ENCODE peak calls at places on chromosomes 6 and 20, in ten cellular contexts. One of them, this sample, is unnamed.

GRCh38 chr6:13339863-13340635 is 11.7 kb upstream of the TBC1D7 start:
- DNase-seq in hippocampal formation: no peak
- DNase-seq in NCI-H524: no peak
- DNase-seq in heart right ventricle: no peak
- DNase-seq in neuronal stem cell: no peak
- DNase-seq in effector memory CD4-positive, alpha-beta T cell: no peak
- DNase-seq in foreskin fibroblast: no peak
- DNase-seq in aorta: no peak
- DNase-seq in NCI-H1092 treated with DMSO at 0.1 percent for 48 hours: no peak
- DNase-seq in cardiac fibroblast: no peak
- DNase-seq in this sample: no peak

GRCh38 chr20:37758332-37758731 is 64.5 kb downstream of the CTNNBL1 start:
- DNase-seq in aorta: no peak
- DNase-seq in cardiac fibroblast: no peak
- DNase-seq in NCI-H524: peak; percentile 13
- DNase-seq in foreskin fibroblast: no peak
- DNase-seq in heart right ventricle: peak; percentile 6
- DNase-seq in NCI-H1092 treated with DMSO at 0.1 percent for 48 hours: no peak
- DNase-seq in hippocampal formation: no peak
- DNase-seq in neuronal stem cell: no peak
- DNase-seq in effector memory CD4-positive, alpha-beta T cell: no peak
- DNase-seq in this sample: no peak

GRCh38 chr6:3368701-3369100 is 88.1 kb downstream of the SLC22A23 start:
- DNase-seq in cardiac fibroblast: no peak
- DNase-seq in NCI-H524: no peak
- DNase-seq in NCI-H1092 treated with DMSO at 0.1 percent for 48 hours: no peak
- DNase-seq in heart right ventricle: no peak
- DNase-seq in neuronal stem cell: no peak
- DNase-seq in hippocampal formation: no peak
- DNase-seq in foreskin fibroblast: no peak
- DNase-seq in effector memory CD4-positive, alpha-beta T cell: no peak
- DNase-seq in aorta: no peak
- DNase-seq in this sample: no peak

GRCh38 chr6:129454482-129454881 is 255.5 kb downstream of the ARHGAP18 start:
- DNase-seq in effector memory CD4-positive, alpha-beta T cell: no peak
- DNase-seq in cardiac fibroblast: no peak
- DNase-seq in NCI-H524: no peak
- DNase-seq in foreskin fibroblast: no peak
- DNase-seq in heart right ventricle: no peak
- DNase-seq in NCI-H1092 treated with DMSO at 0.1 percent for 48 hours: no peak
- DNase-seq in neuronal stem cell: no peak
- DNase-seq in hippocampal formation: no peak
- DNase-seq in aorta: no peak
- DNase-seq in this sample: no peak

GRCh38 chr6:137487947-137488735 is 6.1 kb downstream of the OLIG3 start:
- DNase-seq in NCI-H1092 treated with DMSO at 0.1 percent for 48 hours: no peak
- DNase-seq in effector memory CD4-positive, alpha-beta T cell: no peak
- DNase-seq in neuronal stem cell: peak; percentile 38
- DNase-seq in cardiac fibroblast: no peak
- DNase-seq in aorta: no peak
- DNase-seq in foreskin fibroblast: no peak
- DNase-seq in heart right ventricle: no peak
- DNase-seq in NCI-H524: no peak
- DNase-seq in hippocampal formation: no peak
- DNase-seq in this sample: no peak

GRCh38 chr6:160792711-160793110 is 90.7 kb downstream of the PLG start:
- DNase-seq in neuronal stem cell: no peak
- DNase-seq in hippocampal formation: no peak
- DNase-seq in cardiac fibroblast: no peak
- DNase-seq in NCI-H524: no peak
- DNase-seq in aorta: no peak
- DNase-seq in effector memory CD4-positive, alpha-beta T cell: no peak
- DNase-seq in foreskin fibroblast: no peak
- DNase-seq in heart right ventricle: no peak
- DNase-seq in NCI-H1092 treated with DMSO at 0.1 percent for 48 hours: no peak
- DNase-seq in this sample: peak; percentile 36

GRCh38 chr20:63941282-63942060 is 14.7 kb downstream of the UCKL1 start:
- DNase-seq in NCI-H524: no peak
- DNase-seq in hippocampal formation: no peak
- DNase-seq in cardiac fibroblast: peak; percentile 24
- DNase-seq in heart right ventricle: peak; percentile 50
- DNase-seq in NCI-H1092 treated with DMSO at 0.1 percent for 48 hours: no peak
- DNase-seq in foreskin fibroblast: peak; percentile 38
- DNase-seq in aorta: peak; percentile 82
- DNase-seq in effector memory CD4-positive, alpha-beta T cell: peak; percentile 82
- DNase-seq in neuronal stem cell: no peak
- DNase-seq in this sample: no peak

GRCh38 chr20:19098806-19099578 is 113.5 kb upstream of the SLC24A3 start:
- DNase-seq in foreskin fibroblast: no peak
- DNase-seq in hippocampal formation: no peak
- DNase-seq in heart right ventricle: no peak
- DNase-seq in NCI-H1092 treated with DMSO at 0.1 percent for 48 hours: no peak
- DNase-seq in aorta: no peak
- DNase-seq in NCI-H524: no peak
- DNase-seq in cardiac fibroblast: no peak
- DNase-seq in effector memory CD4-positive, alpha-beta T cell: no peak
- DNase-seq in neuronal stem cell: no peak
- DNase-seq in this sample: no peak

GRCh38 chr6:120805267-120805666 is 529.0 kb downstream of the TBC1D32 start:
- DNase-seq in effector memory CD4-positive, alpha-beta T cell: no peak
- DNase-seq in NCI-H1092 treated with DMSO at 0.1 percent for 48 hours: no peak
- DNase-seq in NCI-H524: no peak
- DNase-seq in heart right ventricle: no peak
- DNase-seq in hippocampal formation: no peak
- DNase-seq in foreskin fibroblast: no peak
- DNase-seq in neuronal stem cell: no peak
- DNase-seq in cardiac fibroblast: peak; percentile 4
- DNase-seq in aorta: no peak
- DNase-seq in this sample: no peak

This sample was measured in H4.